ENCODE peak calls at places on chromosomes 11 and 22, in seven cellular contexts. U, C, W, V, S, M and H are unnamed samples.

GRCh38 chr22:33798401-33798800 is 121.9 kb downstream of the LARGE1 start:
- DNase-seq in M (no peak), W (no peak), C (no peak), S (no peak), V (no peak), U (no peak), H (no peak)

GRCh38 chr11:19679952-19680823 is 32.4 kb upstream of the NAV2 start:
- DNase-seq in W (no peak), S (peak), C (peak), M (peak), U (peak), V (peak), H (no peak)

GRCh38 chr22:37089451-37089850 is 20.1 kb downstream of the TMPRSS6 start:
- DNase-seq in M (peak), S (no peak), V (no peak), W (no peak), U (no peak), C (no peak), H (no peak)

GRCh38 chr22:25437414-25438160 is 126.9 kb upstream of the GRK3 start:
- DNase-seq in C (no peak), W (no peak), U (no peak), S (no peak), V (no peak), M (no peak), H (no peak)

GRCh38 chr11:44003736-44004451 is 43.9 kb upstream of the ACCSL start:
- DNase-seq in W (no peak), C (no peak), M (no peak), S (no peak), V (no peak), U (no peak), H (no peak)

GRCh38 chr11:44728491-44728910 is 1.7 kb downstream of the TSPAN18 start:
- DNase-seq in U (no peak), M (no peak), S (peak), W (no peak), C (no peak), V (no peak), H (no peak)

GRCh38 chr22:32206774-32207758 is 2.2 kb upstream of the RFPL2 start:
- DNase-seq in U (no peak), S (peak), V (peak), M (peak), W (no peak), C (no peak), H (peak)

GRCh38 chr11:47406896-47407745 is 1.3 kb upstream of the SLC39A13 start:
- DNase-seq in U (peak), S (peak), V (no peak), C (peak), W (no peak), M (peak), H (no peak)

GRCh38 chr22:37675930-37676571 is 615 bp downstream of the LGALS1 start:
- DNase-seq in M (peak), U (no peak), S (no peak), V (no peak), C (peak), W (no peak), H (no peak)

GRCh38 chr22:19798825-19799224 is 38.2 kb downstream of the TBX1 start:
- DNase-seq in W (no peak), U (peak), C (no peak), V (no peak), S (no peak), M (no peak), H (no peak)

GRCh38 chr22:49404020-49404419 is 423.7 kb downstream of the BRD1 start:
- DNase-seq in W (no peak), M (no peak), V (no peak), U (no peak), S (no peak), C (no peak), H (no peak)

GRCh38 chr22:38428714-38429113 is 26.3 kb downstream of the KCNJ4 start:
- DNase-seq in W (no peak), C (no peak), V (no peak), M (no peak), S (no peak), U (no peak), H (no peak)

GRCh38 chr11:14381968-14382367 is 23.0 kb upstream of the RRAS2 start:
- DNase-seq in S (peak), W (no peak), V (no peak), C (no peak), U (no peak), M (no peak), H (no peak)

GRCh38 chr11:131675489-131675888 is 305.1 kb downstream of the NTM start:
- DNase-seq in S (peak), U (no peak), W (no peak), C (no peak), V (no peak), M (no peak), H (no peak)

GRCh38 chr11:64887757-64888405 is 9.5 kb upstream of the EHD1 start:
- DNase-seq in V (peak), C (peak), W (peak), S (peak), M (peak), U (peak), H (peak)

GRCh38 chr22:45212992-45213751 is 27.5 kb downstream of the KIAA0930 start:
- DNase-seq in W (no peak), V (peak), U (peak), C (peak), S (peak), M (peak), H (no peak)

GRCh38 chr11:46837860-46838259 is 8.2 kb downstream of the CKAP5 start:
- DNase-seq in W (no peak), V (no peak), S (no peak), C (no peak), U (no peak), M (no peak), H (no peak)

GRCh38 chr22:46044718-46045458 is 67.9 kb upstream of the WNT7B start:
- DNase-seq in M (no peak), S (peak), V (peak), W (no peak), C (no peak), U (peak), H (no peak)

GRCh38 chr11:86990520-86990919 is 35.3 kb upstream of the FZD4 start:
- DNase-seq in U (no peak), W (no peak), S (no peak), M (peak), C (peak), V (peak), H (no peak)

GRCh38 chr11:64765291-64765803 is 5.6 kb upstream of the PYGM start:
- DNase-seq in C (no peak), U (peak), S (no peak), W (no peak), V (no peak), M (no peak), H (peak)

GRCh38 chr22:25100972-25101371 is 98.7 kb upstream of the CRYBB3 start:
- DNase-seq in C (no peak), S (no peak), U (no peak), M (no peak), W (no peak), V (no peak), H (no peak)

GRCh38 chr11:67504023-67504949 is 877 bp downstream of the PITPNM1 start:
- DNase-seq in U (peak), S (peak), M (peak), C (peak), V (peak), W (peak), H (peak)

GRCh38 chr11:87878373-87878779 is 296.9 kb downstream of the RAB38 start:
- DNase-seq in W (no peak), U (no peak), S (no peak), C (peak), M (peak), V (peak), H (no peak)

GRCh38 chr11:44949160-44950035 is 1.3 kb downstream of the TP53I11 start:
- DNase-seq in M (peak), W (no peak), C (peak), U (peak), S (no peak), V (peak), H (no peak)

GRCh38 chr11:102763440-102763839 is 17.0 kb downstream of the MMP10 start:
- DNase-seq in V (no peak), W (no peak), M (no peak), U (no peak), C (no peak), S (no peak), H (no peak)

GRCh38 chr11:26134053-26134452 is 197.9 kb upstream of the ANO3 start:
- DNase-seq in M (no peak), W (no peak), V (no peak), U (no peak), C (no peak), S (no peak), H (no peak)
- TF ChIP-seq CTCF in M (no peak), W (no peak), V (no peak), U (no peak), C (no peak), S (no peak), H (no peak)

GRCh38 chr11:26551186-26551801 is 20.8 kb downstream of the MUC15 start:
- DNase-seq in V (no peak), C (peak), S (no peak), U (no peak), W (no peak), M (peak), H (no peak)
- TF ChIP-seq CTCF in V (peak), C (peak), S (peak), U (no peak), W (peak), M (peak), H (no peak)

GRCh38 chr11:78094250-78094649 is 14.6 kb upstream of the NDUFC2 start:
- DNase-seq in S (no peak), U (no peak), M (no peak), W (no peak), C (no peak), V (no peak), H (peak)
- TF ChIP-seq CTCF in S (no peak), U (no peak), M (no peak), W (no peak), C (no peak), V (no peak), H (no peak)

GRCh38 chr11:128881221-128881620 is 9.9 kb upstream of the KCNJ5 start:
- DNase-seq in C (no peak), M (no peak), V (no peak), S (no peak), W (no peak), U (no peak), H (no peak)
- TF ChIP-seq CTCF in C (no peak), M (no peak), V (no peak), S (no peak), W (no peak), U (no peak), H (no peak)

DNA sequence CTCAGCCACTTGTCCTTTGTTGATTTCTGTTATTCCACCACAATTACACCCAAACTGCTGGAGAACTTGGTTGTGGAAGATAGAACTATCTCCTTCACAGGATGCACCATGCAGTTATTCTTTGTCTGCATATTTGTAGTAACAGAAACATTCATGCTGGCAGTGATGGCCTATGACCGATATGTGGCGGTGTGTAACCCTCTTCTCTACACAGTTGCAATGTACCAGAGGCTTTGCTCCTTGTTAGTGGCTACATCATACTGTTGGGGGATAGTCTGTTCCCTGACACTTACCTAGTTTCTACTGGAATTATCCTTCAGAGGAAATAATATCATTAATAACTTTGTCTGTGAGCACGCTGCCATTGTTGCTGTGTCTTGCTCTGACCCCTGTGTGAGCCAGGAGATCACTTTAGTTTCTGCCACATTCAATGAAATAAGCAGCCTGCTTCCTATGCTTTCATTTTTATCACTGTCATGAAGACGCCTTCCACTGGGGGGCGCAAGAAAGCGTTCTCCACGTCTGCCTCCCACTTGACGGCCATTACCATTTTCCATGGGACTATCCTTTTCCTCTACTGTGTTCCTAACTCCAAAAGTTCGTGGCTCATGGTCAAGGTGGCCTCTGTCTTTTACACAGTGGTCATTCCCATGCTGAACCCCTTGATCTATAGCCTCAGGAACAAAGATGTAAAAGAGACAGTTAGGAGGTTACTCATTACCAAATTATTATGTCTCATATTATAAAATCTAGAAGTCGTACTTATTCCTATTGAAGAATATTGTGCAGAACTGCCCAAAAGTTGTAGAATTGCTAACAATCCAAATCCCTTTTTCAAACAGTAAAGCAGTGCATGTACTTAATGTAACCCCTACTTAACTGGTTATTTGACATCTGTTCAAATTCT is 53.2 kb downstream of the OR4C6 start:
- DNase-seq in V (no peak), S (no peak), M (no peak), C (no peak), U (no peak), W (no peak), H (no peak)
- TF ChIP-seq CTCF in V (no peak), S (no peak), M (no peak), C (no peak), U (no peak), W (peak), H (peak)

DNA sequence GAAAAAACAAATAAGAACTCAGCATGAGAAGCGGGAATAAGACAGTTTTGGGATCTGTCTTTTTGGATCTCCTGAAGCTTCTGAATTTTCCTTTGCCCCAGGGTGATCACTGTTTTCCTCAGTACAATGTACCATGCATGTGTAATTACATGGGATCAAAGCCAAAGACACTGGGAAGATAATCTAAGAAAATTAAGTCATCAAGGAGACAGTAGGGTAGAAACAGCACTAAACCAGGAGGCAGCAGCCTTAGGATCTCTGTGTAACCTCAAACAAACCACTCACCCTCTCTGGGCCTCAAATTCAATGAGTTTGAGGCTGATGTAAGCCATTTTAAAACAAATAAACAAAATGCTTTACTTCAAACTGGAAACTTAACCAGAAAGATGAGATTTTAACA is 77.1 kb downstream of the RAB30 start:
- DNase-seq in C (peak), V (no peak), S (no peak), M (no peak), W (no peak), U (no peak), H (no peak)
- TF ChIP-seq CTCF in C (no peak), V (no peak), S (no peak), M (no peak), W (no peak), U (no peak), H (no peak)

DNA sequence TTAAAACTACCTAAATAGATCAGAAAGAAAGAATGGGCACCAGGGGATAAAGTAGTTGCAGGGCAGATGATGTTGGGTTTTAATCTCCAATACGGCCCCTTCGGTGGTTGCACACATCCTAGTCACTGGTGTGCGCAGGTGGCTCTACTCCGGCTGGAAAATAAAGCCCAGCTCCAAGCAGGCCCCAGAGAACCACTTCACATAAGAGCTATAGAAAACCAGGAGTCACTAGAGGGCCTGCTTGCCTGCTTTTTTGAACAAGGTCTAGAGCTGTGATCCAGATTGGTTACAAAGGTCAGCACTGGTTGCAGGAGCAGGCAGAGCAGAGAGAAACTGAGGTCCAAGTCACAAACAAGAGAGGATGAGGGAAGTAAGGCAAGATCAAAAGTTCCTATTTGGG is 41.5 kb upstream of the MS4A8 start:
- DNase-seq in M (no peak), U (no peak), V (peak), S (no peak), C (no peak), W (no peak), H (no peak)
- TF ChIP-seq CTCF in M (no peak), U (no peak), V (no peak), S (no peak), C (no peak), W (no peak), H (no peak)

GRCh38 chr22:27801616-27802388 is at the start of gene MN1:
- DNase-seq in W (no peak), M (peak), S (peak), C (peak), V (peak), U (peak), H (peak)

GRCh38 chr22:27805841-27806240 is 4.3 kb upstream of the MN1 start:
- DNase-seq in W (no peak), U (peak), S (no peak), C (no peak), M (no peak), V (no peak), H (no peak)

GRCh38 chr22:27802389-27803079 is 978 bp upstream of the MN1 start:
- DNase-seq in W (no peak), M (no peak), C (no peak), S (no peak), V (no peak), U (peak), H (no peak)

GRCh38 chr22:27804016-27804415 is 2.5 kb upstream of the MN1 start:
- DNase-seq in S (no peak), U (peak), M (no peak), C (no peak), V (no peak), W (no peak), H (no peak)

GRCh38 chr22:27804683-27805297 is 3.2 kb upstream of the MN1 start:
- DNase-seq in M (peak), V (peak), U (peak), W (no peak), S (peak), C (peak), H (peak)
- TF ChIP-seq CTCF in M (peak), V (peak), U (peak), W (peak), S (peak), C (peak), H (peak)

DNA sequence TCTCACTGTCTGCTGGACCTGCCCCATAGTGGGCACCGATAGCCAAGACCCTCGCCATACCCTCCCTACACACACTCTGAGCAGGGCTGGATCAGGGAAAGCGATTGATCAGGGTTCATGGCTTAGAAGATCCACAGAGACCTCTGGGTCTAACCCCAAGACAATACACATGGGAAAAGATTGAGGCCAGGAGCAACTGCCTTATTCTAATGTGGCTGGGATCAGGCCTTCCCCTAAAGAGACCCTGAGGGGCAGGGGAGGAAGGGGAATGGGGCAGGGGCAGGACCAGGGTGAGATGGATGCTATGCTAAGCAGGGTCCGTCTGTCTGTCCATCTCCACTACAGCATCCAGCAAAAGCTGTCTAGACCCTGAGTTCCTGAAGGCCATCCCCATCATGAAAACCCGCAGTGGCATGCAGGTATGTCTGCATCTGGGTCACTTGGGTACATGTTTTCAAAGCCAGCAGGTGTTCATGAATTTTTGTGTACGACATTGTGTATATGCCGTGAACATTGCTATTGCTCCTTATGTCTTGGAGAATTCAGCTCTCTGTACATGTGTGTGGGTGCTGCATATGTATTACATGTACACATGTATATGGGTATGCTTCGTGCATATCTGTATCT is 15.3 kb upstream of the RELT start:
- DNase-seq in C (no peak), U (no peak), S (no peak), W (no peak), M (no peak), V (no peak), H (no peak)
- TF ChIP-seq CTCF in C (no peak), U (no peak), S (no peak), W (no peak), M (no peak), V (no peak), H (no peak)

DNA sequence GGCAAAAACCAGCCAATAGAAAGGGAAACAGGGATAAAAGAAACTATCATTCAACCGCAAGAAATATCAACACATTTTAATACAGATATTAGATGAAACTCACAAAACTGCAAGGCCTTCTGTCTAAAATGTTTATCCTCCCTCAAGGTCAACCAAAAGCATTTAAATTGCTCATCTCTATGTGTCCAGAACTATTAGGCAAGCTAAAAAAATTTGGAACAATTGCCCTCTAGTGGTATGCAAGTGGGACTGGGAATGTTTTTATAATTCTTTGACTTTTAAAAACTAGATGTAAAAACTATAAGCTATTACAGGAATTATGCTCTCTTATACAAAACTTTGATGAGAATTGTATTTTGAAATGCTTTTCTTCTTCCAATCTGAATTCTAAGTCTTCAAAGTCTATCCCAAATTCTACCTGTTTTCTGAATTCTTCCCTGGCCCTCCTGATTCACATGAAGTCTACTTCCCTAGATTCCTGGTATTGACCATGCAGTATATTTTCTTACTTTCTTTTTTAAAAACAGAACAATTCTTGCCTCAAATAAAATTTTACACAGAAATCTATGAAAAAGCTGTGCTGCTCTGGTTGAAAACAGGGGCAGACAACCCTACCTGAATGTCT is 4.9 kb downstream of the CWC15 start:
- DNase-seq in S (peak), U (no peak), V (peak), M (peak), W (no peak), C (peak), H (no peak)
- TF ChIP-seq CTCF in S (peak), U (peak), V (peak), M (peak), W (peak), C (peak), H (peak)